ENCODE peak calls at places on chromosomes 16 and 17, in six cellular contexts. One of them, this sample, is unnamed.

GRCh38 chr17:34156741-34157589 is 98.1 kb upstream of the CCL2 start:
- DNase-seq in GM10248: no peak
- DNase-seq in colonic mucosa: no peak
- DNase-seq in fibroblast of lung: no peak
- DNase-seq in BE2C: peak
- DNase-seq in Peyer's patch: no peak
- DNase-seq in this sample: no peak

GRCh38 chr17:2892305-2892971 is 96.2 kb downstream of the RAP1GAP2 start:
- DNase-seq in GM10248: no peak
- DNase-seq in BE2C: no peak
- DNase-seq in Peyer's patch: no peak
- DNase-seq in colonic mucosa: peak
- DNase-seq in fibroblast of lung: peak
- DNase-seq in this sample: peak

GRCh38 chr17:2215616-2216364 is 87.8 kb downstream of the SMG6 start:
- DNase-seq in GM10248: peak
- DNase-seq in fibroblast of lung: peak
- DNase-seq in BE2C: peak
- DNase-seq in Peyer's patch: peak
- DNase-seq in colonic mucosa: peak
- DNase-seq in this sample: peak

GRCh38 chr16:1990336-1991134 is 765 bp downstream of the SYNGR3 start:
- DNase-seq in Peyer's patch: no peak
- DNase-seq in colonic mucosa: peak
- DNase-seq in GM10248: no peak
- DNase-seq in fibroblast of lung: no peak
- DNase-seq in BE2C: no peak
- DNase-seq in this sample: no peak

GRCh38 chr16:88319116-88319965 is 63.4 kb upstream of the ZNF469 start:
- DNase-seq in BE2C: no peak
- DNase-seq in Peyer's patch: no peak
- DNase-seq in colonic mucosa: no peak
- DNase-seq in fibroblast of lung: no peak
- DNase-seq in GM10248: no peak
- DNase-seq in this sample: no peak

GRCh38 chr16:9199751-9200150 is 108.3 kb downstream of the HAPSTR1 start:
- DNase-seq in Peyer's patch: no peak
- DNase-seq in fibroblast of lung: no peak
- DNase-seq in GM10248: no peak
- DNase-seq in colonic mucosa: no peak
- DNase-seq in BE2C: no peak
- DNase-seq in this sample: no peak

GRCh38 chr17:49132699-49133364 is at the start of gene B4GALNT2:
- DNase-seq in GM10248: no peak
- DNase-seq in colonic mucosa: peak
- DNase-seq in Peyer's patch: peak
- DNase-seq in BE2C: no peak
- DNase-seq in fibroblast of lung: no peak
- DNase-seq in this sample: no peak

GRCh38 chr17:77493238-77493812 is 352.6 kb downstream of the SEC14L1 start:
- DNase-seq in Peyer's patch: peak
- DNase-seq in colonic mucosa: no peak
- DNase-seq in BE2C: peak
- DNase-seq in GM10248: no peak
- DNase-seq in fibroblast of lung: no peak
- DNase-seq in this sample: no peak

GRCh38 chr16:89841275-89841674 is 13.0 kb downstream of the SPIRE2 start:
- DNase-seq in fibroblast of lung: no peak
- DNase-seq in BE2C: no peak
- DNase-seq in GM10248: no peak
- DNase-seq in Peyer's patch: no peak
- DNase-seq in colonic mucosa: no peak
- DNase-seq in this sample: no peak

GRCh38 chr17:66988069-66988798 is 23.7 kb downstream of the CACNG4 start:
- DNase-seq in colonic mucosa: no peak
- DNase-seq in BE2C: peak
- DNase-seq in GM10248: no peak
- DNase-seq in fibroblast of lung: no peak
- DNase-seq in Peyer's patch: no peak
- DNase-seq in this sample: no peak
- TF ChIP-seq CTCF in colonic mucosa: no peak
- TF ChIP-seq CTCF in BE2C: peak
- TF ChIP-seq CTCF in GM10248: no peak
- TF ChIP-seq CTCF in fibroblast of lung: no peak
- TF ChIP-seq CTCF in Peyer's patch: no peak
- TF ChIP-seq CTCF in this sample: no peak

GRCh38 chr17:59785091-59785799 is 77.8 kb downstream of the VMP1 start:
- DNase-seq in Peyer's patch: no peak
- DNase-seq in BE2C: no peak
- DNase-seq in fibroblast of lung: peak
- DNase-seq in GM10248: no peak
- DNase-seq in colonic mucosa: no peak
- DNase-seq in this sample: peak

GRCh38 chr17:59790936-59791335 is 83.5 kb downstream of the VMP1 start:
- DNase-seq in colonic mucosa: no peak
- DNase-seq in fibroblast of lung: peak
- DNase-seq in BE2C: no peak
- DNase-seq in GM10248: no peak
- DNase-seq in Peyer's patch: no peak
- DNase-seq in this sample: no peak

GRCh38 chr17:59786213-59786535 is 78.7 kb downstream of the VMP1 start:
- DNase-seq in colonic mucosa: no peak
- DNase-seq in GM10248: no peak
- DNase-seq in BE2C: no peak
- DNase-seq in Peyer's patch: no peak
- DNase-seq in fibroblast of lung: no peak
- DNase-seq in this sample: no peak

GRCh38 chr17:59783221-59784016 is 76.0 kb downstream of the VMP1 start:
- DNase-seq in fibroblast of lung: peak
- DNase-seq in BE2C: peak
- DNase-seq in colonic mucosa: no peak
- DNase-seq in Peyer's patch: no peak
- DNase-seq in GM10248: no peak
- DNase-seq in this sample: peak

DNA sequence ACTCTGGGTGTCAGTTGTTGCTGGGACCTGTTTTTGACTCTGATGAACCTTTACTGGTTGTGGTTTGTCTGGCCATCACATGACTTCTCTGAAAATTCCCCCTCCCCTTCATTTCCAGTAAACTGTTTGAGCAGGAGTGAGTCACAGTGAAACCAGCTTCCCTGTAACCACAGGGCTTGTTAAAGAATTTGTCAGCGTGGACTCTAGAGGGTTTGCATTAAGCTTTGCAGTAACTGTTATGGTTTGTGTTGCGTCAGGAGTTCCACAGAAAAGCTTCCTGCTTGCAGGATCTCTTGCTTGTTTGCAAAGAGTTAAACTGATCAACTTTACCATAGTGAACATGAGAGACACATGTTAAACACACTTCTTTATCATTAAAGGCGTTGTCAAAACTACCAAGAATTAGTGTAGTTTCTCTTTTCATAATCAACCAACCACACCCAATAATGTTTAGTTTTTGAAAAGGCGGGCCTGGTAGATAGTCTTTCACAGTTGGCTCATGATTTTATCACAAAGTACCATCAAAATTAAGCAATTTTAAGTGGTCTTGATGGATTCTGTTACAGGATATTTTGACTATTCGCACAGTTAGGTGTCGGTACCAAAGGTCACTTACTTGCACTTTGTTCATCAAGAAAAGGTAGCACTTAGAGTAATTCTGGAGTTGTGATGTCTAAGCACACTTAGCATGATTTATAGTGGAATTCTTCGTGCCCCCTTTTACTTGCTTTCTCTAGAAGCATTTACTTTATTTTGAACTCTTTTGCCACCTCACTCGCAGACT is 79.3 kb downstream of the VMP1 start:
- DNase-seq in fibroblast of lung: peak
- DNase-seq in BE2C: peak
- DNase-seq in colonic mucosa: peak
- DNase-seq in GM10248: peak
- DNase-seq in Peyer's patch: no peak
- DNase-seq in this sample: peak
- TF ChIP-seq CTCF in fibroblast of lung: peak
- TF ChIP-seq CTCF in BE2C: no peak
- TF ChIP-seq CTCF in colonic mucosa: no peak
- TF ChIP-seq CTCF in GM10248: no peak
- TF ChIP-seq CTCF in Peyer's patch: no peak
- TF ChIP-seq CTCF in this sample: no peak

GRCh38 chr17:21125862-21126261 is 902 bp upstream of the DHRS7B start:
- DNase-seq in GM10248: no peak
- DNase-seq in BE2C: no peak
- DNase-seq in fibroblast of lung: no peak
- DNase-seq in colonic mucosa: no peak
- DNase-seq in Peyer's patch: no peak
- DNase-seq in this sample: no peak

GRCh38 chr17:21124096-21124495 is 2.7 kb upstream of the DHRS7B start:
- DNase-seq in fibroblast of lung: no peak
- DNase-seq in BE2C: no peak
- DNase-seq in Peyer's patch: no peak
- DNase-seq in GM10248: no peak
- DNase-seq in colonic mucosa: no peak
- DNase-seq in this sample: no peak

GRCh38 chr17:21119247-21119944 is 7.4 kb upstream of the DHRS7B start:
- DNase-seq in BE2C: peak
- DNase-seq in Peyer's patch: peak
- DNase-seq in fibroblast of lung: peak
- DNase-seq in colonic mucosa: peak
- DNase-seq in GM10248: peak
- DNase-seq in this sample: peak

DNA sequence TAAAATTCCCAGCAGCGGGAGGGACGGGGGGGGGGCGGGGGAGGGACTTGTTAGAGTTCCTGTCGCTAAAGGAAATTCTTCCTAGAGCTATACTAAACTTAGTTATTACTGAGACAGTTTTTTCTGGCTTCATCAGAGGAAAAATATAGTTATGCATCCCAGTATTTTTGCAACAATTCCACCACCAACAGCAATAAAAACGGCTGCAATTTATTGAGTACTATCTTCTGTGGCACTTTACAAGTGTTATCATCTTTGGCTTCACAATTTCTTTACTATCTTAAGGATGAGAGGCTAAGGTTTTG is 6.9 kb upstream of the DHRS7B start:
- DNase-seq in Peyer's patch: no peak
- DNase-seq in GM10248: no peak
- DNase-seq in colonic mucosa: no peak
- DNase-seq in fibroblast of lung: no peak
- DNase-seq in BE2C: no peak
- DNase-seq in this sample: no peak
- TF ChIP-seq CTCF in Peyer's patch: no peak
- TF ChIP-seq CTCF in GM10248: no peak
- TF ChIP-seq CTCF in colonic mucosa: no peak
- TF ChIP-seq CTCF in fibroblast of lung: no peak
- TF ChIP-seq CTCF in BE2C: no peak
- TF ChIP-seq CTCF in this sample: no peak

GRCh38 chr17:7838291-7839075 is 4.5 kb downstream of the KDM6B start:
- DNase-seq in Peyer's patch: no peak
- DNase-seq in colonic mucosa: peak
- DNase-seq in BE2C: peak
- DNase-seq in GM10248: no peak
- DNase-seq in fibroblast of lung: peak
- DNase-seq in this sample: peak
- TF ChIP-seq CTCF in Peyer's patch: no peak
- TF ChIP-seq CTCF in colonic mucosa: no peak
- TF ChIP-seq CTCF in BE2C: no peak
- TF ChIP-seq CTCF in GM10248: no peak
- TF ChIP-seq CTCF in fibroblast of lung: no peak
- TF ChIP-seq CTCF in this sample: no peak

DNA sequence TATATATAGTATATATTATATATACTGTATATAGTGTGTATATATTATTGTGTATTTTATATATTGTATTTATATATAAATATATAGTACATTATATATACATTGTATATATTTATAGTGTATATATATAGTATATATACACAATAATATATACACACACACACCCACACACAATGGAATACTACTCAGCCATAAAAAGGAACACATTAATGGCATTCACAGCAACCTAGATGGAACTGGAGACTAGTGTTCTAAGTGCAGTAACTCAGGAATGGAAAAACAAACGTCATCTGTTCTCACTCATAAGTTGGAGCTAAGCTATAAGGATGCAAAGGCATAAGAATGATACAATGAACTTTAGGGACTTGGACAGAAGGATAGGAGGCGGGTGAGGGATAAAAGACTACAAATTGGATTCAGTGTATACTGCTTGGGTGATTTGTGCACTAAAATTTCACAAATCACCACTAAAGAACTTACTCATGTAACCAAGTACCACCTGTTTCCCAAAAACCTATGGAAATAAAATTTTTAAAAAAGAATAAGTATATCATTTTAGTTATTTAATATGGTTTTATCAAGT is 201.9 kb upstream of the CDH11 start:
- DNase-seq in GM10248: no peak
- DNase-seq in colonic mucosa: no peak
- DNase-seq in fibroblast of lung: no peak
- DNase-seq in BE2C: no peak
- DNase-seq in Peyer's patch: no peak
- DNase-seq in this sample: no peak
- TF ChIP-seq CTCF in GM10248: no peak
- TF ChIP-seq CTCF in colonic mucosa: no peak
- TF ChIP-seq CTCF in fibroblast of lung: no peak
- TF ChIP-seq CTCF in BE2C: no peak
- TF ChIP-seq CTCF in Peyer's patch: no peak
- TF ChIP-seq CTCF in this sample: no peak